ENCODE peak calls at places on chromosomes 2 and 18, in five cellular contexts. S is H1, V is GM12878, D is HepG2, X is K562. U is an unnamed sample.

GRCh38 chr2:120244656-120245519 is 7.8 kb upstream of the RALB start:
- DNase-seq in X (no peak), V (no peak), S (no peak), D (no peak), U (no peak)

GRCh38 chr2:124489686-124490085 is 464.6 kb downstream of the CNTNAP5 start:
- DNase-seq in X (no peak), D (no peak), S (no peak), V (no peak), U (no peak)

GRCh38 chr2:98205901-98206300 is 118.9 kb downstream of the VWA3B start:
- DNase-seq in X (no peak), D (no peak), S (no peak), V (no peak), U (no peak)

GRCh38 chr18:23864620-23865019 is 149.9 kb upstream of the TTC39C start:
- DNase-seq in S (no peak), V (no peak), D (no peak), X (no peak), U (no peak)

GRCh38 chr2:109284816-109285215 is 155.8 kb downstream of the SH3RF3 start:
- DNase-seq in V (no peak), X (no peak), D (no peak), S (no peak), U (no peak)

GRCh38 chr18:21865043-21865442 is 124.5 kb downstream of the MIB1 start:
- DNase-seq in S (no peak), V (no peak), X (no peak), D (peak), U (no peak)

GRCh38 chr2:88765154-88765948 is 73.9 kb downstream of the RPIA start:
- DNase-seq in X (no peak), S (peak), V (no peak), D (no peak), U (peak)

GRCh38 chr2:71534786-71535185 is 81.4 kb downstream of the DYSF start:
- DNase-seq in S (no peak), X (no peak), V (no peak), D (no peak), U (no peak)

GRCh38 chr2:226643550-226644275 is 155.9 kb downstream of the IRS1 start:
- DNase-seq in X (no peak), D (no peak), V (no peak), S (no peak), U (no peak)

GRCh38 chr2:15560404-15560987 is 638 bp downstream of the NBAS start:
- DNase-seq in V (no peak), D (peak), X (no peak), S (peak), U (peak)

GRCh38 chr2:241035818-241036396 is 37.5 kb downstream of the SNED1 start:
- DNase-seq in D (no peak), S (no peak), X (no peak), V (no peak), U (no peak)

GRCh38 chr2:29106980-29107388 is 8.2 kb upstream of the CLIP4 start:
- DNase-seq in X (no peak), V (no peak), D (peak), S (no peak), U (no peak)

GRCh38 chr2:156538083-156538504 is 101.9 kb downstream of the GPD2 start:
- DNase-seq in V (peak), D (no peak), X (no peak), S (no peak), U (no peak)

GRCh38 chr2:85704800-85705679 is 10.9 kb downstream of the GNLY start:
- DNase-seq in X (no peak), D (no peak), V (peak), S (no peak), U (no peak)

GRCh38 chr2:96340493-96341414 is 5.2 kb downstream of the NCAPH start:
- DNase-seq in V (no peak), X (no peak), S (no peak), D (no peak), U (no peak)

GRCh38 chr2:6343076-6343475 is 522.6 kb downstream of the CMPK2 start:
- DNase-seq in V (no peak), S (no peak), D (no peak), X (no peak), U (no peak)

GRCh38 chr2:113175101-113175628 is 1.4 kb downstream of the PSD4 start:
- DNase-seq in S (no peak), V (peak), D (no peak), X (no peak), U (no peak)

GRCh38 chr2:60260646-60261296 is 292.7 kb downstream of the BCL11A start:
- DNase-seq in D (no peak), V (no peak), X (no peak), S (no peak), U (peak)

GRCh38 chr2:217186565-217187218 is 326.8 kb upstream of the TNP1 start:
- DNase-seq in D (no peak), X (no peak), V (no peak), S (no peak), U (no peak)

GRCh38 chr2:199443589-199444130 is 14.1 kb downstream of the SATB2 start:
- DNase-seq in X (no peak), V (no peak), D (no peak), S (no peak), U (no peak)

GRCh38 chr18:27861539-27861938 is 315.4 kb downstream of the CDH2 start:
- DNase-seq in X (no peak), V (no peak), D (no peak), S (no peak), U (no peak)

GRCh38 chr2:238895901-238896600 is 48.2 kb downstream of the TWIST2 start:
- DNase-seq in V (no peak), X (no peak), D (peak), S (no peak), U (no peak)

GRCh38 chr2:236538242-236538641 is 31.4 kb upstream of the ACKR3 start:
- DNase-seq in X (no peak), V (no peak), D (no peak), S (no peak), U (no peak)

GRCh38 chr2:144771348-144771747 is 251.4 kb upstream of the ZEB2 start:
- DNase-seq in S (no peak), D (no peak), V (no peak), X (no peak), U (no peak)

GRCh38 chr2:134692461-134692860 is 26.3 kb downstream of the TMEM163 start:
- DNase-seq in D (no peak), S (no peak), X (no peak), V (no peak), U (peak)

GRCh38 chr18:23992119-23992940 is 22.2 kb upstream of the TTC39C start:
- DNase-seq in V (no peak), S (no peak), X (no peak), D (no peak), U (no peak)

GRCh38 chr18:44467718-44468117 is 213.0 kb upstream of the SETBP1 start:
- DNase-seq in V (no peak), D (no peak), X (no peak), S (no peak), U (no peak)

GRCh38 chr2:111032721-111033532 is 87.8 kb upstream of the BCL2L11 start:
- DNase-seq in S (peak), X (no peak), V (no peak), D (peak), U (peak)

GRCh38 chr18:71743634-71744033 is 800.5 kb downstream of the CBLN2 start:
- DNase-seq in D (no peak), X (no peak), S (no peak), V (no peak), U (no peak)

DNA sequence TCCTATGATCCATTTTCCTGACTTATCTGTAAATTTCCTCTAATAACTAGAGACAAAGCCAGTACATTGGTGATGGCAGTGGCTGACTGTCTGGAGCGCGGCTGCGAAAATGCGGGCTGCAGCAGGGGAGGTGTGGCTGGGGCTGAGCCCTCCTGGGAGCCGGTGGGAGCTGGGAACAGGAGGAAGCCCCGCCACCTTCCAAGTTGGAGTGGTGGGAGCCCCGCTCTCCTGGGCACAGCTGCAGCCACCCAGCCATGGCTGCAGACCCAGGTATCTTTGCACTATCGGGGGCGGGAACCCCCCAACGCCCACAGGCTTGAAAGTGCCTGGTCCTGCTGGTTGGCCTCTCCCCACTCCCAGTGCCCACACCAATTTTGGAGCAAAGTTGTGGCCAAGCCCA is 633.0 kb upstream of the TMEFF2 start:
- DNase-seq in X (no peak), S (no peak), D (no peak), V (no peak), U (no peak)
- TF ChIP-seq KDM1A in X (no peak), S (no peak), D (no peak), V (no peak), U (no peak)

DNA sequence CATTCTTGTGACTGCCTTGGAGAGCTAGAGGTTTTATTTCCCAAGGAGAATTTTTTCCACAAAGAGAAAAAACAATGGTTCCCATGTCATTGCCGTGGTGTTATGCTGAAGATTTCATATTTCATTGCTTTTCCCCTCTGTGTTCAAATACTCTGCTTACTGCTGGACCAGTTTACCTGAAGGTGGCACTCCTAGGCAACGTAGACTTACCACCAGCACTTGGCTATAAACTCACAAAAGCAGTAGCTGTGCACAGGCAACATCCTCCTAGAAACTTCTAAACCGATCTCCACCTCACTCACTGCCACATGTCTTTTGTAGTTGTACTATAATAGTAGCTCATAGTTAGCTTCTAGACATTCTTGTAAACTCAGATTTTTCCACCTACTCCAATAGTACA is 1319.7 kb upstream of the CRIM1 start:
- DNase-seq in S (no peak), V (no peak), D (no peak), X (no peak), U (peak)
- TF ChIP-seq KDM1A in S (no peak), V (no peak), D (no peak), X (no peak), U (no peak)

GRCh38 chr2:128786800-128787478 is 468.3 kb upstream of the HS6ST1 start:
- DNase-seq in X (no peak), V (no peak), D (no peak), S (peak), U (no peak)
- TF ChIP-seq KDM1A in X (no peak), V (no peak), D (no peak), S (no peak), U (no peak)

GRCh38 chr18:79680100-79680879 is 687 bp downstream of the CTDP1 start:
- DNase-seq in V (no peak), D (peak), X (peak), S (peak), U (peak)

GRCh38 chr18:79682481-79682880 is 2.9 kb downstream of the CTDP1 start:
- DNase-seq in V (no peak), D (no peak), S (no peak), X (no peak), U (no peak)

GRCh38 chr18:79682896-79683625 is 3.5 kb downstream of the CTDP1 start:
- DNase-seq in D (no peak), V (no peak), S (no peak), X (no peak), U (no peak)

GRCh38 chr18:79680891-79681339 is 1.3 kb downstream of the CTDP1 start:
- DNase-seq in D (no peak), V (no peak), X (no peak), S (no peak), U (no peak)

DNA sequence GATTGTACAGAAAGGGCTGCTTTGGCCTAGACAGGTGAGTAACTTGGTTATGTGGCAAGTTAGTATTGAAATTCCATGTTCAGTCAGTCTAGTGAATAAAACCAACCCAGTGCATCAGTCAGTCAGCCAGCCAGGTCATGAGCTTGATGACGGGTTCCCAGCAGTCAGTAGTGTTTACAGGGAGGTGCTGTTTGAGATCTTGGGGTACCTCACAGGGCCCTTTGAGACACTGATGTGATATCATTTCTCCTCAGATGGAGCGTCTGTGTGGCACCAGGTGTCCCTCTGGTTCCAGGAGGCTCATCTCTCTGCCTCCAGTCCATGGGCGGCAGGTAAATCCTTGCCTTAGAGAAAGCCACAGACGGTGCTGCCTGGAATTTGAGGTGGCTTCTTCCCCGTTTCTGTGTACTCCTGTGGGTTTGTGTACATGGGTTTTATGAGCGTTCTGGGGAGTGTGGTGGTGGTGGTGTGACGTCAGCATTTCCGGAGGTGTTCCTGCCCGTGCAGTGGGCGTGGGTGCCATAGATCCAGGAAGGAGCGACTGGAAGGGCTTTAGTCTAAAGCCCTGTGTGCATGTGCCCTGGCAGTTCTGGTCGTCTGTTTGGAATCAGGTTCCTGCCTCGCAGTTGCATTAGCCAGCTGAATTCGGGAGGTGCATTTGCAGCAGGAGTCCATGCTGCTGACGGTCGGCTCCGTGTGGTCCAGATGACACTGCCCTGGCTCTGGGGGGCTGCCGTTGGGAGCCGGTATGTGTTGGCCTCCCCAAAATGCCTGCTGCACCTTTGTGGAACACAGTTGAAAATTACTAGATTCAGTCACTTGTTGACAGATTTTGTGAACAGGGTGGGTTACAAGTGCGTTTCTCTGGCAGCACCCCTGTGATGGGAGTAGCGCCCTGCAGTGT is 2.1 kb downstream of the CTDP1 start:
- DNase-seq in X (no peak), S (no peak), D (no peak), V (no peak), U (no peak)
- TF ChIP-seq KDM1A in X (no peak), S (no peak), D (no peak), V (no peak), U (no peak)

GRCh38 chr2:188798159-188798558 is 176.0 kb upstream of the COL3A1 start:
- DNase-seq in V (no peak), D (no peak), S (no peak), X (no peak), U (no peak)
- TF ChIP-seq KDM1A in V (no peak), D (no peak), S (no peak), X (no peak), U (no peak)

DNA sequence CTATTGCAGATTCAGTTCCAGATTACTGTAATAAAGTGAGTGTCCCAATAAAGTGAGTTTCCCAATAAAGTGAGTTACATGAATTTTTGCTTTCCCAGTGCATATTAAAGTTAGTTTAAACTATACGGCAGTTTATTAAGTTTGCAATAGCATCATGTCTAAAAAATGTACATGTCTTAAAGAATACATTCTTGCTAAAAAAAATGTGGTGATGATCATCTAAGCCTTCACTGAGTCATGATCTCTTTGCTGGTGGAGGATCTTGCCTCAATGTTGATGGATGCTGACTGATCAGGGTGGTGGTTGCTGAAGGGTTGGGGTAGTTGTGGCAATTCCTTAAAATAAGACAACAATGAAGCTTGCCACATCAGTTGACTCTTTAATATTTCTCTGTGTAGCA is 664.2 kb downstream of the TDRD15 start:
- DNase-seq in S (no peak), V (no peak), X (no peak), D (no peak), U (no peak)
- TF ChIP-seq KDM1A in S (no peak), V (no peak), X (no peak), D (no peak), U (no peak)

U was measured in A549.